ENCODE peak calls at places on chromosomes 13 and 19, in four cellular contexts. T is K562, M is HepG2, Q is GM12878. S is an unnamed sample.

GRCh38 chr13:110575322-110576069 is 14.0 kb upstream of the RAB20 start:
- DNase-seq in M (peak), T (peak), Q (peak), S (no peak)

GRCh38 chr13:85985791-85986190 is 186.6 kb upstream of the SLITRK6 start:
- DNase-seq in Q (no peak), T (no peak), M (no peak), S (no peak)

GRCh38 chr13:108920137-108920536 is 290.7 kb downstream of the MYO16 start:
- DNase-seq in T (no peak), Q (no peak), M (no peak), S (no peak)

GRCh38 chr13:45737571-45738002 is 35.5 kb downstream of the CBY2 start:
- DNase-seq in T (peak), M (no peak), Q (no peak), S (peak)

GRCh38 chr19:28862238-28862637 is 350.7 kb downstream of the UQCRFS1 start:
- DNase-seq in T (peak), M (no peak), Q (no peak), S (no peak)

GRCh38 chr19:30719189-30719990 is 347.2 kb downstream of the ZNF536 start:
- DNase-seq in M (no peak), Q (no peak), T (peak), S (peak)

GRCh38 chr19:17615889-17616685 is 60.6 kb downstream of the COLGALT1 start:
- DNase-seq in T (peak), M (no peak), Q (no peak), S (no peak)

GRCh38 chr19:46728693-46729339 is 11.9 kb upstream of the PRKD2 start:
- DNase-seq in Q (no peak), T (peak), M (peak), S (peak)

GRCh38 chr19:342801-343421 is 1.7 kb downstream of the MIER2 start:
- DNase-seq in T (peak), Q (peak), M (no peak), S (no peak)

GRCh38 chr13:27293051-27293691 is 22.5 kb downstream of the RASL11A start:
- DNase-seq in Q (no peak), M (no peak), T (no peak), S (no peak)

GRCh38 chr13:23718916-23719470 is 148.8 kb downstream of the TNFRSF19 start:
- DNase-seq in Q (no peak), M (peak), T (no peak), S (no peak)

GRCh38 chr13:30341815-30342570 is 34.6 kb upstream of the KATNAL1 start:
- DNase-seq in Q (no peak), T (no peak), M (no peak), S (no peak)

GRCh38 chr13:20699715-20700114 is 3.8 kb upstream of the IL17D start:
- DNase-seq in Q (no peak), T (no peak), M (no peak), S (no peak)

GRCh38 chr13:90197722-90198121 is 1149.8 kb upstream of the MIR17HG start:
- DNase-seq in T (no peak), Q (no peak), M (no peak), S (no peak)

GRCh38 chr13:44011036-44011435 is 131.3 kb downstream of the LACC1 start:
- DNase-seq in Q (no peak), T (no peak), M (no peak), S (no peak)

GRCh38 chr13:24338721-24339120 is 29.3 kb downstream of the C1QTNF9 start:
- DNase-seq in Q (no peak), M (no peak), T (no peak), S (no peak)

GRCh38 chr13:24922390-24923304 is 158.7 kb downstream of the RNF17 start:
- DNase-seq in M (peak), T (peak), Q (peak), S (peak)

GRCh38 chr13:74485757-74486156 is 351.6 kb upstream of the KLF12 start:
- DNase-seq in M (no peak), T (no peak), Q (no peak), S (no peak)

GRCh38 chr13:103029798-103030197 is 36.4 kb downstream of the SLC10A2 start:
- DNase-seq in M (no peak), Q (no peak), T (no peak), S (no peak)

GRCh38 chr19:3618144-3618810 is 8.3 kb downstream of the CACTIN start:
- DNase-seq in M (no peak), T (peak), Q (peak), S (peak)

GRCh38 chr13:39273953-39274352 is 235.7 kb downstream of the NHLRC3 start:
- DNase-seq in M (no peak), T (no peak), Q (no peak), S (peak)

GRCh38 chr19:50909240-50910070 is 1.7 kb downstream of the KLK4 start:
- DNase-seq in T (peak), Q (no peak), M (peak), S (peak)

GRCh38 chr19:48117515-48118330 is 7.1 kb upstream of the PLA2G4C start:
- DNase-seq in T (no peak), Q (no peak), M (no peak), S (peak)

GRCh38 chr13:76522083-76522755 is 364.0 kb downstream of the KCTD12 start:
- DNase-seq in M (no peak), Q (no peak), T (no peak), S (peak)

GRCh38 chr19:6718741-6719539 is 1.5 kb downstream of the C3 start:
- DNase-seq in M (peak), Q (no peak), T (peak), S (peak)

GRCh38 chr19:2986951-2987491 is 9.7 kb downstream of the TLE6 start:
- DNase-seq in M (no peak), T (no peak), Q (no peak), S (peak)

GRCh38 chr19:7980168-7980567 is 25.3 kb downstream of the ELAVL1 start:
- DNase-seq in T (no peak), M (no peak), Q (no peak), S (no peak)

GRCh38 chr19:43763473-43763939 is 8.7 kb upstream of the SMG9 start:
- DNase-seq in M (no peak), Q (no peak), T (no peak), S (no peak)

GRCh38 chr19:38142176-38143035 is 81.6 kb downstream of the DPF1 start:
- DNase-seq in Q (no peak), T (peak), M (peak), S (peak)

GRCh38 chr19:17391371-17392151 is 2.4 kb downstream of the CCDC194 start:
- DNase-seq in M (no peak), Q (no peak), T (no peak), S (peak)

GRCh38 chr19:14408641-14409120 is 10.5 kb downstream of the DDX39A start:
- DNase-seq in T (no peak), M (no peak), Q (no peak), S (no peak)

GRCh38 chr13:65882810-65883209 is 1347.3 kb downstream of the PCDH9 start:
- DNase-seq in T (no peak), Q (no peak), M (no peak), S (peak)

DNA sequence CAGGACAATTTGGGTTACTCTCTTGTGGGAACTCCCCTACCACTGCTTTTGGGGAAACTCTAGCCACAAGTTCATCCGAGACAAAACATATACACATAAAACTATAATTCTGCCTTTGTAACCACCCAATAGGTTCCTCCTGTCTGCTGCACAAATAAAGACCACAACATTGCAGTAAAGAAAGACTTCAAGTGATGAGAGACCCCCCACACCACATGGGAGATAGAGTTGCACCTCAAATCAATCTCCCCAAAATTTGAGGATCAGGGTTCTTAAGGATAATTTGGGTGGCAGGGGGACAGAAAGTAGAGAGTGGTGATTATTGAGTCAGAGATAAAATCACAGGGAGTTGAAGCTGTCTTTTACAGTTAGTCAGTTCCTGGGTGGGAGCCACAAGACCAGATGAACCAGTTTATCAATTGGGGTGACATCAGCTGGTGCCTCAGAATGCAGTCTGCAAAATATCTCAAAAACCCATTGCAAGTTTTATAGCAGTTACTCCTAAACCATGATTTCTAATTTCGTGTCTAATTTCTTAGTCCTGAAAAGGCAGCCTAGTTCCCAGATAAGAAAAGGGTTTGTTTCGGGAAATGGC is 1348.5 kb downstream of the PCDH9 start:
- DNase-seq in T (no peak), Q (no peak), M (no peak), S (no peak)
- TF ChIP-seq ATF3 in T (no peak), Q (no peak), M (no peak), S (no peak)

DNA sequence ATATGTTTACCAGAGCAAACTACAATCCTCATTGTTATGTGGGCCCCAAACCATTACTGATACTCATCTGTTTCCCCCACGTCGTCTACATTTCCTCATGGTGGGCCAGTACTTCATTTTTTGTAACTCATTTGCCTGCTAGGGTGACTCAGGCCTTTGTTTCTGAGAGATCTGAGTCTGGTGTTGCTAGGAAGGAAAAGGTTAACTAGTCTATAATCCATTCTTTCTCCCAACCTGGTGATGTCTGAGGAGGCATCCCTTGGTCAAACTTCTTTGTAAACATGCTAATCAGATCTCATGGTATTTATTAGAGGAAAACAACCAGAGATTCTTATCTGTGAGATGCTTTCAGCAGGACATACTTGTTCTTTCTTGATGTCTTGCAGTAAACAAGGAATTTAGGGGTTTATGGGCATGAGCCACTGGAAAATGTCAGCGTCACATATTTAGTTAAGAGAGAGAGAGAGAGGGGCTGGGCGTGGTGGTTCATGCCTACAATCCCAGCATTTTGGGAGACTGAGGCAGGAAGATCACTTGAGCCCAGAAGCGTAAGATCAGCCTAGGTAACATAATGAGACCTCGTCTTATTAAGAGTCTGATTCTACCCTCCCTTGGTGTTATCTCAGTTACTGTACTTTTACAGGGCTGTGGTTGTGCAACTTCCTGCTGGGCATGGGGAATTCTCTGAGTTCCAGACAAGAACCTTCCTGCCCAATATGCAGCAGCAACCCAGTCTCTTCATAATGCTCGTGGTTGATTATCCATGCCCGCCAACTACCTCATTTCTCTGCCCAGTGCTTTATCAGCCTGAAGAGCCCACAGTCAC is 9.7 kb upstream of the DPRX start:
- DNase-seq in M (peak), T (no peak), Q (no peak), S (no peak)
- TF ChIP-seq NR2C2 in M (no peak), T (no peak), Q (no peak), S (no peak)

GRCh38 chr19:45613926-45614725 is 12.1 kb upstream of the GPR4 start:
- DNase-seq in Q (peak), M (no peak), T (no peak), S (no peak)
- TF ChIP-seq USF2 in Q (no peak), M (no peak), T (no peak), S (no peak)

GRCh38 chr13:114108141-114108761 is 24.2 kb downstream of the RASA3 start:
- DNase-seq in Q (no peak), M (no peak), T (no peak), S (peak)

GRCh38 chr13:114108894-114109293 is 23.5 kb downstream of the RASA3 start:
- DNase-seq in M (no peak), T (no peak), Q (no peak), S (peak)

GRCh38 chr13:114111577-114111976 is 20.8 kb downstream of the RASA3 start:
- DNase-seq in Q (no peak), T (no peak), M (no peak), S (no peak)

GRCh38 chr13:114109646-114110045 is 22.8 kb downstream of the RASA3 start:
- DNase-seq in Q (no peak), T (no peak), M (no peak), S (peak)

GRCh38 chr13:114110091-114110829 is 22.2 kb downstream of the RASA3 start:
- DNase-seq in Q (no peak), T (no peak), M (no peak), S (peak)
- TF ChIP-seq ATF3 in Q (no peak), T (no peak), M (no peak), S (no peak)

DNA sequence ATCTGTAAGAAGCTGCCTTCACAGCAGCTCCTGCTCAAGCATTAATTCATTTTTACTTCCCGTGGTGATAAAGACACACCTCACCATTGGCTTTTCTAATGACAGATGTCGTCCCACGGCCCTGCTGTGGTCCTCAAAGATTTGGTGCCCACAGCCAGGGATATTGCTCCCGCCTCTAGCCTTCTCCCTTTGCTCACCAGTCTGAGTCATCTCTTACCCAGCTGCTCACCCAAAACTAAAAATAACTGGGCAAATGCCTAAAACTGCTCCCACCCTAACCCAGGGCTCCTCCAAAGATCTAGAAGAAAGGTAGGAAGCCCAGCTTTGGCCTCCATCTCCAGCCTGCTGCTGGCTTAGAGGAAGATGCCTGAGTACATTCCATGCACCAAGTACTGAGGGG is 371.1 kb upstream of the ZNF507 start:
- DNase-seq in Q (no peak), T (no peak), M (no peak), S (no peak)
- TF ChIP-seq NR2C2 in Q (no peak), T (no peak), M (no peak), S (no peak)

GRCh38 chr13:37565425-37565824 is 33.1 kb downstream of the POSTN start:
- DNase-seq in T (no peak), Q (no peak), M (no peak), S (no peak)

GRCh38 chr13:37561031-37561430 is 37.5 kb downstream of the POSTN start:
- DNase-seq in T (no peak), Q (no peak), M (no peak), S (no peak)
- TF ChIP-seq USF2 in T (no peak), Q (no peak), M (no peak), S (no peak)

GRCh38 chr13:99218126-99218525 is 17.5 kb downstream of the UBAC2 start:
- DNase-seq in T (no peak), M (no peak), Q (no peak), S (no peak)

GRCh38 chr13:99217461-99218101 is 16.9 kb downstream of the UBAC2 start:
- DNase-seq in Q (no peak), T (no peak), M (no peak), S (no peak)

GRCh38 chr13:99218545-99218944 is 17.9 kb downstream of the UBAC2 start:
- DNase-seq in Q (no peak), M (no peak), T (no peak), S (no peak)

GRCh38 chr13:99220199-99220931 is 19.7 kb downstream of the UBAC2 start:
- DNase-seq in Q (no peak), T (no peak), M (no peak), S (no peak)

DNA sequence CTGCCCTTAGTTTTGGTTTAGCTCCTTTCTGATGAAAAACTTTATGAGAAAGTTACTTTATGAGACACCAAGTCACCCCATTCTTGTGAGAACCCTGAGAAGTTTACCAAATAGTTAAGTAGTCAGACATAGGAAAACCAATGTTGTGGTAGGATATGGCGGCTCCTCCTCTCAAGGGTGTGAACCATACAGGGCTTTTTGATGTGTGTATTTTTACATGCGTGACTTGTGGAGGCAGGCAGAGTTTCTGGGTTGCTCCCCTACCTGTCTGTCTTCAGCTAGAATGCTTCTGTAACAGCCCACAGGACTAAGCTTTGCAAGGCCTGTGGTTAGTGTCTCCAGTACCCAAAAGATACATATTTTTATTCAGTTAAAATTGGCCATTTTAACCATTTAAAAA is 18.3 kb downstream of the UBAC2 start:
- DNase-seq in Q (peak), M (no peak), T (no peak), S (no peak)
- TF ChIP-seq ATF3 in Q (no peak), M (no peak), T (no peak), S (no peak)